ENCODE peak calls at places on chromosomes 4 and X, in nine cellular contexts. X, H, F, L, S, R, K, N and G are unnamed samples. For H3K4me1, the result is how much of the 10 kb centered on the place peaks cover.

GRCh38 chrX:139803224-139803623 is 95.3 kb upstream of the MCF2 start:
- DNase-seq in H (no peak), S (no peak), X (peak), N (no peak), L (no peak), F (no peak), R (no peak), K (no peak), G (no peak)

GRCh38 chrX:48558270-48558669 is 16.0 kb upstream of the RBM3 start:
- DNase-seq in L (peak), S (no peak), K (no peak), X (no peak), F (no peak), H (no peak), R (no peak), N (peak), G (no peak)

GRCh38 chrX:31266172-31267076 is 194.6 kb upstream of the FTHL17 start:
- DNase-seq in R (peak), X (peak), H (peak), K (no peak), L (no peak), N (no peak), S (peak), F (peak), G (peak)

GRCh38 chr4:11894976-11895375 is 466.3 kb upstream of the HS3ST1 start:
- DNase-seq in S (no peak), K (no peak), L (no peak), R (no peak), N (no peak), F (no peak), H (no peak), X (no peak), G (no peak)

GRCh38 chrX:78945186-78945912 is at the start of gene P2RY10:
- DNase-seq in N (no peak), X (no peak), R (no peak), K (no peak), S (no peak), F (peak), L (no peak), H (no peak), G (no peak)

GRCh38 chrX:153662266-153662665 is 11.3 kb downstream of the PNCK start:
- DNase-seq in N (peak), S (no peak), H (peak), L (peak), K (no peak), R (peak), X (peak), F (peak), G (no peak)

GRCh38 chrX:152895724-152896420 is 2.0 kb upstream of the ZNF185 start:
- DNase-seq in H (no peak), K (peak), X (no peak), N (no peak), F (no peak), R (no peak), S (no peak), L (no peak), G (no peak)

GRCh38 chr4:15963568-15963967 is 593 bp upstream of the FGFBP2 start:
- DNase-seq in S (no peak), X (no peak), L (no peak), K (no peak), F (no peak), H (no peak), N (no peak), R (no peak), G (no peak)

GRCh38 chrX:11704725-11705495 is 39.2 kb upstream of the ARHGAP6 start:
- DNase-seq in F (no peak), S (no peak), L (no peak), N (peak), H (no peak), X (peak), R (no peak), K (no peak), G (peak)

GRCh38 chr4:5891563-5892320 is 1.1 kb downstream of the CRMP1 start:
- DNase-seq in N (no peak), H (no peak), X (no peak), R (no peak), L (no peak), K (no peak), F (no peak), S (no peak), G (no peak)

GRCh38 chr4:7368296-7368695 is 66.4 kb downstream of the PSAPL1 start:
- DNase-seq in X (no peak), L (no peak), F (no peak), S (no peak), H (no peak), K (no peak), R (no peak), N (no peak), G (no peak)

GRCh38 chr4:160143574-160143973 is 1040.7 kb downstream of the RAPGEF2 start:
- DNase-seq in S (no peak), L (no peak), R (no peak), F (no peak), X (no peak), H (no peak), K (no peak), N (no peak), G (no peak)

GRCh38 chr4:162841769-162842168 is 324.9 kb downstream of the NAF1 start:
- DNase-seq in N (no peak), K (no peak), H (no peak), L (no peak), R (no peak), S (no peak), X (peak), F (no peak), G (no peak)

GRCh38 chrX:136185409-136186022 is 38.2 kb downstream of the FHL1 start:
- DNase-seq in L (peak), S (no peak), X (no peak), N (peak), H (no peak), R (no peak), F (no peak), K (no peak), G (no peak)

GRCh38 chrX:150536455-150537116 is 31.8 kb upstream of the MTM1 start:
- DNase-seq in L (peak), F (no peak), R (no peak), K (no peak), S (no peak), X (no peak), H (peak), N (no peak), G (no peak)

GRCh38 chrX:41982966-41983365 is 59.6 kb upstream of the CASK start:
- DNase-seq in H (no peak), K (no peak), N (no peak), L (no peak), S (no peak), R (no peak), F (no peak), X (no peak), G (no peak)

GRCh38 chr4:184103755-184104367 is 113.8 kb downstream of the ENPP6 start:
- DNase-seq in X (peak), F (no peak), R (no peak), K (no peak), L (no peak), S (no peak), N (no peak), H (no peak), G (no peak)

GRCh38 chrX:25028726-25029125 is 13.0 kb upstream of the ARX start:
- DNase-seq in H (no peak), X (no peak), N (peak), L (no peak), S (no peak), F (no peak), K (no peak), R (no peak), G (peak)

DNA sequence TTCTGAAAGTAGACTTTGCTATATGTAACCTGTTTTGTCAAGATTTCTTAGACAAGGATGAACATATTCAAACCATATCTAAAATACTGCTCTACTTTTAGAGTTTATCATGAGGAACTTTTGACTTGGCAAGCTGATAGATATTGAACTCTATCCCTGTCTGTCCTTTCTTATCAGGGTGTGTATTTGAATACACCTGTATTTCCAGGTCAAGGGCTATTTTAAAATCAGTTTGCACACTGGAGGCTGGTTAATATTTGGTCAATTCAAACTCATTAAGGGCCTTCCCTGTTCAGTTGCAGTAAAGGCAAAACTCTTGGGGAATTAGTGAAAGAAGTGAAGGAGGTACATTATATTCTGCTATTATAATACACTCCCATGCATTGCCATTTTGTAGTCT is 2.3 kb downstream of the CDS1 start:
- DNase-seq in X (no peak), F (no peak), L (no peak), N (no peak), S (no peak), R (no peak), H (no peak), K (no peak), G (no peak)
- H3K4me3 ChIP-seq in X (no peak), F (no peak), L (no peak), N (no peak), S (no peak), R (peak), H (no peak), K (no peak), G (no peak)

DNA sequence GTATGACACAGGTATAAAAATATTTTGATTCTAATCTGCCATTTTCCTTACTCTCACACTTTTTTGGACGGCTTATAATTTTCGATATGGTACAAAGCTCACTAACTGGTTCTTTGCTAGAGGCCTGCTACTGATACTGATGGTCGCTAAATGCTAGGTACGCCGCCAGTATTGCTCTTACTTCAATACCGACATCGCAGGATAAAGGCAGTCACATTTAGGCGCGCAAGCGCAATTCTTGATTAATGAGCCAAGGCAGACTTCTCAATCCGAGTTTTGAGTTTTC is 557 bp upstream of the USP38 start:
- DNase-seq in K (no peak), F (no peak), X (no peak), L (no peak), N (no peak), R (no peak), H (no peak), S (no peak), G (no peak)
- H3K4me1 ChIP-seq in K (under half), F (under half), X (under half), L (under half), N (under half), R (under half), H (under half), S (under half), G (under half)

DNA sequence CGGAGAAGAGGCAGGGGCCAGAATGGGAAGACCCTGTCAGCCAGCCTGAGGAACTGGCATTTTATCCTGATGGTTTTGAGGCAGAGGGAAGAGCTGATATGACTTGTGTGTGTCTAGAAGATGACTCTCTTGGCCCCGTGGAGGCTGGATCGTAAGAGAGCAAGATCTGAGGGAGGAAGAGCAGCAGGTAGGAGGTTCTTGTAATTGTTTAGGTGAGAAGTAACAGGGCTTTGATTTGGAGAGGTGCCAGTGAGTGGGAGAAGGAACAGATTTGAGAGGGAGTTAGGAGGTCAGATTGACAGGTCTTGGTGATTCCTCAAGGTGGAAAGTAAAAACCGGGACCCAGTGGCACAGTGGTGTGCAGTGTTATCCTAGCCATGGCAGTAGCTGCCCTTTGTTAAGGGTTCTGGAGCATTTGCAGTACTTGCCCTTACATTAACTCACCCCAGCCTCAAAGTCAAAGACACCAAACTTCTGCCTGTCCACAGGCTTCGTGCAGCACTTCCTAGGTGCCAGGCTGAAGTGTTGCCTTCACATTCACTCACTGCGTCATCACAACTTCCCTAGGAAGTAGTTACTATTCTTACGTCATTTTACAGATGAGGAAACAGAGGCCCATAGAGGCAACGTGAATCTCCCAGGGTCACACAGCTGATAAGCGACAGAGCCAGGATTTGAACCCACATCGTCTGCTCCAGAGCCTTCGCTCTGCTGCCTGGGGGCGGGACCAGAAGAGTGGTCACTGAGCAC is 23.7 kb downstream of the RTL5 start:
- DNase-seq in S (no peak), K (no peak), R (no peak), H (no peak), N (no peak), F (no peak), X (no peak), L (no peak), G (no peak)
- H3K27ac ChIP-seq in S (no peak), K (no peak), R (no peak), H (no peak), N (no peak), F (no peak), X (no peak), L (peak), G (no peak)

DNA sequence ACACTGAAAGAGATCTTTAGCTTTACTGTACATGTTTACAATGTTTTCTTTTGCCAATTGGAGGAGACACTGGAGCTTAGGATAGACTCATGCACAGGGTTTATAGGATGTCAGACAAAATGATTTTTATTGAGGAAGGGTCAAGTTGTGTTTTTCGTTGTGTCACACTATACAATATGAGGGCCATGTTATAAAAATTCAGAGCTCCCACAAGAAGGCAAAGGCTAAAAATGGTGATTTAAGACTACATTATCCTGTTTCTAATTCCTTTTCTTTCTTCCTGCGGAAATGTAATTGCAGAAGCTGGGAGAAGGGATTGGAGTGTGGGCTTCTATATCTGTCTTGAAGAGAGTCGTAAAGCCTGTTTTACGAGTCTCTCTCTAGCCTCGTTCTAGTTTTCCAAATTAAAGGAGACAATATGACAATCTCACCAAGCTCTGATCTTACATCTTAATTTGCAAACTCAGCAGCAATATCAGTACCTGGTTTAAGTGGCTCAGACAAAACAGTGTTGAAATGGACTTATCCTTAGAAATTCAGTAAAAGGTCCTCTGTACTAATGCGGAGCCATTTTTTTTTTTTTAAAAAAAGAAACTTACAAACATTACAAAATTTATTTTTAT is 349.4 kb upstream of the HAND2 start:
- DNase-seq in X (peak), L (no peak), S (no peak), N (no peak), K (no peak), F (no peak), R (peak), H (no peak), G (no peak)
- H3K4me3 ChIP-seq in X (no peak), L (no peak), S (no peak), N (no peak), K (no peak), F (no peak), R (no peak), H (no peak), G (no peak)

DNA sequence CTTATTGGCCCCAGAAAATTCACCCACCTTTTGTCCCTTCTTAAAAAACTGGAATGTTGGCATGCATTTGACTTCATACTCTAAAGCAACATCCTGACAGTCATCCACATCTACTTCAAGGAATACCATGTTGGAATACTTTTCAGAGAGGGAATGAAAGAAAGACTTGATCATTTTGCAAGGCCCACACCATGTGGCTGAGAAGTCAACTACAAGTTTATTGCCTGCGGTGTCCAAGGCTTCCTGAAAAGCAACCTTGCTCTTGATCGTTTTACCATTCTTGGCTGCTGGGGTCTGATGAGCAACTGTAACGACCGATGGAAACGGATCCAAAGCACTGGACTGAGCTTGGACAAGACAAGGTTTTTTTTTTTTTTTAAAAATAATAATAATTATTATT is 9.3 kb downstream of the SEPTIN11 start:
- DNase-seq in F (no peak), K (no peak), N (no peak), S (no peak), R (no peak), L (no peak), X (no peak), H (no peak), G (no peak)
- H3K4me1 ChIP-seq in F (under half), K (under half), N (under half), S (under half), R (under half), L (under half), X (under half), H (under half), G (under half)

GRCh38 chr4:3041192-3042142 is 32.9 kb downstream of the HTT-AS start:
- DNase-seq in F (peak), H (peak), X (peak), L (no peak), R (no peak), N (peak), S (no peak), K (peak), G (peak)
- H3K27ac ChIP-seq in F (peak), H (peak), X (no peak), L (no peak), R (no peak), N (no peak), S (no peak), K (no peak), G (no peak)

GRCh38 chr4:54661156-54661555 is 3.4 kb downstream of the KIT start:
- DNase-seq in N (peak), F (no peak), S (no peak), X (no peak), H (no peak), K (no peak), R (no peak), L (no peak), G (no peak)
- H3K4me3 ChIP-seq in N (no peak), F (no peak), S (no peak), X (no peak), H (no peak), K (no peak), R (no peak), L (no peak), G (no peak)

GRCh38 chrX:20829665-20830481 is 544.3 kb upstream of the CNKSR2 start:
- DNase-seq in X (no peak), K (no peak), R (no peak), H (no peak), N (no peak), L (peak), S (no peak), F (no peak), G (no peak)
- H3K4me1 ChIP-seq in X (under half), K (under half), R (under half), H (under half), N (under half), L (under half), S (under half), F (under half), G (under half)

GRCh38 chrX:23756165-23756564 is 13.1 kb upstream of the ACOT9 start:
- DNase-seq in K (no peak), H (peak), L (peak), F (peak), R (peak), S (peak), X (peak), N (peak), G (peak)
- H3K27ac ChIP-seq in K (no peak), H (no peak), L (peak), F (no peak), R (no peak), S (no peak), X (no peak), N (no peak), G (no peak)